ENCODE peak calls at places on chromosomes 13 and 19, in eight cellular contexts. E is neuronal stem cell; W is CD8-positive, alpha-beta memory T cell; Q is pancreas; D is suprapubic skin; Y is psoas muscle; P is lung; G is left ventricle myocardium inferior. T is an unnamed sample.

GRCh38 chr13:86051134-86052103 is 252.2 kb upstream of the SLITRK6 start:
- DNase-seq in E (no peak), Q (no peak), Y (no peak), P (no peak), G (no peak), D (no peak), W (no peak), T (no peak)

GRCh38 chr13:82758056-82758455 is 1124.2 kb downstream of the SLITRK1 start:
- DNase-seq in Y (no peak), G (no peak), W (no peak), P (no peak), E (no peak), Q (no peak), D (no peak), T (peak; percentile 3)

GRCh38 chr19:23699521-23699860 is 12.5 kb upstream of the ZNF675 start:
- DNase-seq in G (no peak), E (no peak), W (no peak), P (no peak), Y (no peak), Q (no peak), D (no peak), T (no peak)

GRCh38 chr19:6233827-6234511 is 45.8 kb downstream of the MLLT1 start:
- DNase-seq in E (no peak), Y (peak; percentile 56), P (peak; percentile 80), G (peak; percentile 70), Q (peak; percentile 70), W (no peak), D (peak; percentile 78), T (no peak)

GRCh38 chr13:58949646-58950045 is 1214.1 kb downstream of the DIAPH3 start:
- DNase-seq in D (no peak), E (no peak), Y (no peak), W (no peak), Q (no peak), G (no peak), P (no peak), T (no peak)

GRCh38 chr19:35959040-35959967 is 23.1 kb downstream of the LRFN3 start:
- DNase-seq in E (no peak), P (no peak), W (peak; percentile 74), G (peak; percentile 51), Y (peak; percentile 33), Q (no peak), D (no peak), T (no peak)

GRCh38 chr13:44755872-44756271 is 179.7 kb upstream of the TSC22D1 start:
- DNase-seq in Q (no peak), P (no peak), D (no peak), W (no peak), E (no peak), Y (no peak), G (no peak), T (no peak)

GRCh38 chr13:21934309-21934708 is 263.4 kb downstream of the FGF9 start:
- DNase-seq in E (no peak), Q (no peak), W (no peak), P (no peak), Y (no peak), D (no peak), G (no peak), T (no peak)

GRCh38 chr19:44954278-44954648 is 917 bp upstream of the CLPTM1 start:
- DNase-seq in D (no peak), Q (no peak), Y (no peak), P (no peak), W (no peak), E (no peak), G (no peak), T (no peak)

GRCh38 chr19:377801-378581 is 31.0 kb downstream of the C2CD4C start:
- DNase-seq in Q (no peak), P (no peak), Y (no peak), E (no peak), G (no peak), D (no peak), W (no peak), T (no peak)

GRCh38 chr13:98129059-98129741 is 13.7 kb upstream of the FARP1 start:
- DNase-seq in Q (no peak), E (no peak), P (no peak), G (no peak), D (no peak), Y (no peak), W (no peak), T (no peak)

GRCh38 chr13:59449750-59450149 is 714.0 kb downstream of the DIAPH3 start:
- DNase-seq in G (no peak), E (no peak), Y (no peak), P (no peak), D (no peak), Q (no peak), W (no peak), T (no peak)

GRCh38 chr19:3466630-3467029 is 13.7 kb downstream of the SMIM24 start:
- DNase-seq in Y (no peak), P (no peak), D (no peak), W (no peak), G (no peak), E (no peak), Q (peak; percentile 25), T (no peak)

GRCh38 chr13:21014666-21015170 is 46.7 kb downstream of the LATS2 start:
- DNase-seq in Y (peak; percentile 68), G (peak; percentile 66), P (no peak), W (no peak), D (no peak), E (no peak), Q (no peak), T (peak; percentile 82)

GRCh38 chr19:35299523-35300339 is 7.8 kb downstream of the MAG start:
- DNase-seq in D (peak; percentile 53), Q (no peak), G (no peak), E (no peak), W (no peak), P (no peak), Y (no peak), T (no peak)

GRCh38 chr19:46579286-46579944 is 21.7 kb upstream of the CALM3 start:
- DNase-seq in Q (no peak), P (no peak), W (peak; percentile 21), G (no peak), Y (no peak), D (no peak), E (peak; percentile 14), T (no peak)

GRCh38 chr13:48223016-48223385 is 10.0 kb upstream of the ITM2B start:
- DNase-seq in D (no peak), Y (no peak), E (no peak), P (no peak), Q (no peak), W (no peak), G (no peak), T (no peak)

DNA sequence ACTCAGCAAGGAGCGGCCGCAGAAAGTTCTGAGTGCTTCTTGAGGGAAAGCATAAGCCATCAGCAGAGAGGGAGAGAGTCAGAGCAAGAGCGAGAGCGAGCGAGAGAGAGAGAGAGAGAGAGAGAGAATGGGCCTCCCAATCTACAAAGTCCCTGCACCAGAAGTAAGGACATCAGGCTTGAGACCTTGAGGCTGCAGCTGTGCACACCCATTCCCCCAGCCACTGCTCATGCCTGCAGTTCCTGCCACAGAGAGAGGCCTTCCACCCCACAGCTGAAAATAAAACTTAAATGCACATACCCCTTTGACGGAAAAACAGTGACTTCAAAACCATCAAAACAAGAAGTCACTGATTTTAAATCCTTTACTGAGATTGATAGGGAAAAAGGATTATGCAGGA is 74.5 kb upstream of the UBL3 start:
- DNase-seq in Y (no peak), E (no peak), W (no peak), P (peak; percentile 39), D (no peak), G (no peak), Q (no peak), T (no peak)
- H3K27ac ChIP-seq in Y (peak overlapping the region; percentile 7), E (no peak overlapping the region), W (no peak overlapping the region), P (no peak overlapping the region), D (peak overlapping the region; percentile 87), G (peak overlapping the region; percentile 31), Q (peak overlapping the region; percentile 93), T (peak overlapping the region; percentile 3)

GRCh38 chr13:113856716-113857065 is 7.2 kb downstream of the GAS6 start:
- DNase-seq in D (peak; percentile 61), Q (peak; percentile 41), W (no peak), Y (peak; percentile 61), P (no peak), G (no peak), E (no peak), T (peak; percentile 85)
- H3K4me1 ChIP-seq in D (peaks cover 80% of the 10 kb centered on the region), Q (peaks cover 21% of the 10 kb centered on the region), W (peaks cover 16% of the 10 kb centered on the region), Y (peaks cover 72% of the 10 kb centered on the region), P (peaks cover 8% of the 10 kb centered on the region), G (peaks cover 89% of the 10 kb centered on the region), E (peaks cover 27% of the 10 kb centered on the region), T (peaks cover 20% of the 10 kb centered on the region)

GRCh38 chr13:30305456-30305855 is 1.9 kb downstream of the KATNAL1 start:
- DNase-seq in Q (no peak), D (no peak), E (no peak), Y (no peak), G (no peak), P (no peak), W (no peak), T (no peak)

GRCh38 chr13:30308548-30308947 is 1.2 kb upstream of the KATNAL1 start:
- DNase-seq in G (no peak), P (peak; percentile 59), Q (no peak), D (no peak), E (no peak), Y (no peak), W (no peak), T (no peak)

GRCh38 chr13:30307966-30308290 is 577 bp upstream of the KATNAL1 start:
- DNase-seq in W (no peak), G (no peak), Q (no peak), P (no peak), Y (no peak), D (no peak), E (no peak), T (no peak)

GRCh38 chr13:30306762-30307193 is 573 bp downstream of the KATNAL1 start:
- DNase-seq in P (peak; percentile 94), W (peak; percentile 85), G (peak; percentile 93), Y (peak; percentile 93), Q (peak; percentile 93), E (peak; percentile 96), D (peak; percentile 95), T (peak; percentile 97)

DNA sequence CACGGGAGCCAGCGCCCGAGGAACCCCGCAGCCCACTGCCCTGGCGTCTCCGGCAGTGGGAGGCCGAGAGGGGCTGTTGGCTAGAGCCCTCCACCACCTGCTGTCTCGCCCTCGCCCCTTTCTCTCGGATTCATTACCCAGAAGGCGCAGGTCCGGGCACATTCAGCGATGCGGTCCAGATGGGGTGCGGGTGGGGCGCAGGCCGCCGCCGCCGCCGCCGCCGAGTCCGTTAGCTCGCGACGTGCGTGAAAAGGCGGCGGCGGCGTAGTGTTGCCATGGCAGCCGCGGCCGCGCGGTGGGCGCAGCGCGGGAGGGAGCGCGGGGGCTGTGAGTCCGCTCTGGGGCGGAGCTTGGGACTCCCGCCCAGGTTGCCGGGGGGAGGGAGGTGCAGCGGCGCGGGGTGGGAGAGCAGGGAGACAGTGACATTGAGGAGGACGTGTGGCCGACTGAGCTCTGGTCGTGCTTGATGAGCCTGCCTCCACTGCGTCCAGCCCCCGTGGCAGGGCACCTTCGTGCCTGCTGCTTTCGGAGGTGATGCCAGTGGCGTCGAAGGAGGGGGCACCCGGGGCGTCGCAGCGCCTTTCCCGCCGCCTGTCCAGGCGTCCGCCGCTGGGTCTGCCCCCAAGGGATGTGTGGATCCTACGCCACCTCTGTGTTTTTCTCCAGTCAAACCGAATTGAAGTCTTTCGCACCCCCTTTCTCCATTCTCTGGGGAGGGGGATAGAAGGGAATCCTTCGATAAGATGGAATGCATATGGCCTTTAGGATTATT is at the start of gene KATNAL1:
- DNase-seq in G (peak; percentile 85), W (peak; percentile 74), Y (peak; percentile 81), Q (peak; percentile 77), E (peak; percentile 82), D (peak; percentile 88), P (peak; percentile 74), T (peak; percentile 89)
- H3K27ac ChIP-seq in G (peak within 1 kb of the TSS; percentile 95), W (peak within 1 kb of the TSS; percentile 75), Y (peak within 1 kb of the TSS; percentile 87), Q (peak within 1 kb of the TSS; percentile 75), E (peak within 1 kb of the TSS; percentile 73), D (peak within 1 kb of the TSS; percentile 89), P (peak within 1 kb of the TSS; percentile 98), T (peak within 1 kb of the TSS; percentile 81)

GRCh38 chr19:48991823-48992570 is 1.1 kb downstream of the GYS1 start:
- DNase-seq in P (peak; percentile 63), W (no peak), Y (peak; percentile 61), G (peak; percentile 63), Q (no peak), D (no peak), E (no peak), T (peak; percentile 72)
- H3K4me1 ChIP-seq in P (peaks cover 8% of the 10 kb centered on the region), W (peaks cover 27% of the 10 kb centered on the region), Y (peaks cover 57% of the 10 kb centered on the region), G (peaks cover 64% of the 10 kb centered on the region), Q (peaks cover 15% of the 10 kb centered on the region), D (peaks cover 44% of the 10 kb centered on the region), E (peaks cover 14% of the 10 kb centered on the region), T (peaks cover 27% of the 10 kb centered on the region)